ENCODE peak calls at places on chromosomes 3 and 15, in nine cellular contexts. B is NCI-H2029 treated with DMSO at 0.1 percent for 48 hours; H is T-cell; K is upper lobe of right lung; G is stimulated activated CD8-positive, alpha-beta memory T cell treated with anti-CD3 and anti-CD28 coated beads, Interleukin-2, amount 100 ng/mL, for 1 hour; T is hepatic stellate cell; F is cardiac septum; E is RCC 7860; Z is GM10248. U is an unnamed sample.

GRCh38 chr3:190291994-190292584 is 30.2 kb downstream of the CLDN1 start:
- DNase-seq in B (no peak), Z (no peak), F (no peak), K (no peak), H (no peak), G (no peak), T (no peak), E (no peak), U (no peak)

GRCh38 chr3:52232279-52233107 is 6.5 kb downstream of the TWF2 start:
- DNase-seq in H (no peak), B (no peak), K (peak), T (no peak), Z (no peak), G (no peak), E (no peak), F (no peak), U (no peak)

GRCh38 chr3:124034016-124034808 is 42.3 kb upstream of the ROPN1 start:
- DNase-seq in E (no peak), K (peak), Z (peak), T (peak), B (no peak), H (no peak), G (no peak), F (no peak), U (no peak)

GRCh38 chr3:102255736-102256135 is 179.1 kb upstream of the ZPLD1 start:
- DNase-seq in T (no peak), F (no peak), E (no peak), H (no peak), K (no peak), B (no peak), Z (no peak), G (no peak), U (no peak)

GRCh38 chr3:154701055-154701454 is 271.1 kb upstream of the GPR149 start:
- DNase-seq in G (no peak), K (no peak), E (no peak), T (no peak), Z (no peak), H (no peak), F (no peak), B (no peak), U (no peak)

GRCh38 chr3:126837773-126838172 is 133.7 kb downstream of the CHCHD6 start:
- DNase-seq in K (no peak), B (no peak), G (no peak), E (no peak), H (no peak), Z (no peak), F (no peak), T (no peak), U (no peak)

GRCh38 chr3:162150790-162151189 is 654.2 kb downstream of the OTOL1 start:
- DNase-seq in T (no peak), H (no peak), B (no peak), E (no peak), Z (no peak), G (no peak), F (no peak), K (no peak), U (no peak)

GRCh38 chr3:186138272-186138981 is 29.5 kb upstream of the ETV5 start:
- DNase-seq in B (no peak), K (no peak), E (no peak), F (no peak), G (no peak), T (no peak), H (no peak), Z (no peak), U (no peak)

GRCh38 chr3:13119471-13120220 is 46.4 kb upstream of the IQSEC1 start:
- DNase-seq in H (no peak), G (no peak), B (no peak), E (no peak), K (peak), F (no peak), T (no peak), Z (no peak), U (no peak)

GRCh38 chr3:45100998-45101407 is 45.2 kb downstream of the CDCP1 start:
- DNase-seq in E (no peak), K (no peak), Z (no peak), B (no peak), G (no peak), T (no peak), F (no peak), H (no peak), U (no peak)

GRCh38 chr15:63834500-63835210 is 907 bp upstream of the HERC1 start:
- DNase-seq in F (no peak), E (no peak), B (no peak), Z (no peak), H (no peak), K (no peak), T (no peak), G (no peak), U (peak)